ENCODE peak calls at places on chromosomes 12 and 14, in five cellular contexts. One of them, this sample, is unnamed.

GRCh38 chr12:121925361-121925725 is 7.0 kb downstream of the CFAP251 start:
- DNase-seq in CD8-positive, alpha-beta T cell: no peak
- DNase-seq in psoas muscle: no peak
- DNase-seq in fibroblast of pulmonary artery: peak
- DNase-seq in AG09309: peak
- DNase-seq in this sample: no peak

GRCh38 chr12:91896725-91897515 is 248.7 kb downstream of the BTG1 start:
- DNase-seq in CD8-positive, alpha-beta T cell: no peak
- DNase-seq in psoas muscle: peak
- DNase-seq in fibroblast of pulmonary artery: peak
- DNase-seq in AG09309: no peak
- DNase-seq in this sample: no peak

GRCh38 chr12:116878567-116879508 is 2.4 kb downstream of the HRK start:
- DNase-seq in CD8-positive, alpha-beta T cell: no peak
- DNase-seq in psoas muscle: no peak
- DNase-seq in fibroblast of pulmonary artery: no peak
- DNase-seq in AG09309: no peak
- DNase-seq in this sample: peak

GRCh38 chr12:11607313-11608081 is 42.0 kb upstream of the ETV6 start:
- DNase-seq in CD8-positive, alpha-beta T cell: no peak
- DNase-seq in psoas muscle: no peak
- DNase-seq in fibroblast of pulmonary artery: peak
- DNase-seq in AG09309: peak
- DNase-seq in this sample: peak

GRCh38 chr14:28515571-28515970 is 251.0 kb upstream of the FOXG1 start:
- DNase-seq in CD8-positive, alpha-beta T cell: no peak
- DNase-seq in psoas muscle: no peak
- DNase-seq in fibroblast of pulmonary artery: peak
- DNase-seq in AG09309: no peak
- DNase-seq in this sample: no peak

GRCh38 chr14:74506408-74506807 is 12.8 kb downstream of the ISCA2 start:
- DNase-seq in CD8-positive, alpha-beta T cell: no peak
- DNase-seq in psoas muscle: no peak
- DNase-seq in fibroblast of pulmonary artery: no peak
- DNase-seq in AG09309: no peak
- DNase-seq in this sample: no peak

GRCh38 chr12:93167841-93168492 is 209.8 kb upstream of the NUDT4 start:
- DNase-seq in CD8-positive, alpha-beta T cell: no peak
- DNase-seq in psoas muscle: no peak
- DNase-seq in fibroblast of pulmonary artery: no peak
- DNase-seq in AG09309: no peak
- DNase-seq in this sample: no peak

GRCh38 chr14:36655963-36656768 is 5.5 kb upstream of the PAX9 start:
- DNase-seq in CD8-positive, alpha-beta T cell: no peak
- DNase-seq in psoas muscle: no peak
- DNase-seq in fibroblast of pulmonary artery: no peak
- DNase-seq in AG09309: no peak
- DNase-seq in this sample: peak

GRCh38 chr12:125187780-125188741 is 122.8 kb downstream of the AACS start:
- DNase-seq in CD8-positive, alpha-beta T cell: no peak
- DNase-seq in psoas muscle: no peak
- DNase-seq in fibroblast of pulmonary artery: no peak
- DNase-seq in AG09309: no peak
- DNase-seq in this sample: no peak

GRCh38 chr14:96821501-96821900 is 24.3 kb downstream of the VRK1 start:
- DNase-seq in CD8-positive, alpha-beta T cell: no peak
- DNase-seq in psoas muscle: no peak
- DNase-seq in fibroblast of pulmonary artery: no peak
- DNase-seq in AG09309: no peak
- DNase-seq in this sample: no peak

GRCh38 chr12:32089156-32089950 is 17.3 kb upstream of the BICD1 start:
- DNase-seq in CD8-positive, alpha-beta T cell: no peak
- DNase-seq in psoas muscle: no peak
- DNase-seq in fibroblast of pulmonary artery: no peak
- DNase-seq in AG09309: no peak
- DNase-seq in this sample: no peak

GRCh38 chr14:85516239-85517112 is 13.5 kb upstream of the FLRT2 start:
- DNase-seq in CD8-positive, alpha-beta T cell: no peak
- DNase-seq in psoas muscle: no peak
- DNase-seq in fibroblast of pulmonary artery: peak
- DNase-seq in AG09309: peak
- DNase-seq in this sample: no peak

DNA sequence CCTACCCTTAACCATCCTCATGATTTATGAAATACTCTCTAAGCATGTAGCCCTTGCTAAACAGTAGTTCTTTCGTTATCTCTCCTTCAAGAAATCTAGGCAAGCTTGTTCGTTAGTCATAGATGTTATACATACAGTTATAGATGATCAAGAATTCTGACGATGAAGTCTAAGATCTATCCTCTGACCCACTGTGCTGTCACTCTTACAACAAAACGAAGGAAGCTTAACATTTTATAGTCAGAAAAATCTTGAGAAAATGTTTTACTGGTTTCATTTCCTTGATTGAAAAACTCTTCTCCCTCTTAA is 68.9 kb downstream of the SPPL3 start:
- DNase-seq in CD8-positive, alpha-beta T cell: no peak
- DNase-seq in psoas muscle: no peak
- DNase-seq in fibroblast of pulmonary artery: no peak
- DNase-seq in AG09309: no peak
- DNase-seq in this sample: no peak
- H3K4me3 ChIP-seq in CD8-positive, alpha-beta T cell: no peak
- H3K4me3 ChIP-seq in psoas muscle: peak
- H3K4me3 ChIP-seq in fibroblast of pulmonary artery: no peak
- H3K4me3 ChIP-seq in AG09309: no peak
- H3K4me3 ChIP-seq in this sample: no peak

GRCh38 chr12:85278598-85279448 is 1.2 kb upstream of the ALX1 start:
- DNase-seq in CD8-positive, alpha-beta T cell: no peak
- DNase-seq in psoas muscle: no peak
- DNase-seq in fibroblast of pulmonary artery: no peak
- DNase-seq in AG09309: no peak
- DNase-seq in this sample: no peak

GRCh38 chr12:85281947-85282312 is 1.9 kb downstream of the ALX1 start:
- DNase-seq in CD8-positive, alpha-beta T cell: no peak
- DNase-seq in psoas muscle: no peak
- DNase-seq in fibroblast of pulmonary artery: no peak
- DNase-seq in AG09309: no peak
- DNase-seq in this sample: no peak

GRCh38 chr12:85280984-85281946 is 1.2 kb downstream of the ALX1 start:
- DNase-seq in CD8-positive, alpha-beta T cell: no peak
- DNase-seq in psoas muscle: no peak
- DNase-seq in fibroblast of pulmonary artery: peak
- DNase-seq in AG09309: no peak
- DNase-seq in this sample: no peak

GRCh38 chr12:85279449-85280137 is 427 bp upstream of the ALX1 start:
- DNase-seq in CD8-positive, alpha-beta T cell: no peak
- DNase-seq in psoas muscle: peak
- DNase-seq in fibroblast of pulmonary artery: peak
- DNase-seq in AG09309: no peak
- DNase-seq in this sample: no peak

GRCh38 chr12:85280138-85280983 is at the start of gene ALX1:
- DNase-seq in CD8-positive, alpha-beta T cell: no peak
- DNase-seq in psoas muscle: no peak
- DNase-seq in fibroblast of pulmonary artery: peak
- DNase-seq in AG09309: no peak
- DNase-seq in this sample: peak
- H3K4me3 ChIP-seq in CD8-positive, alpha-beta T cell: no peak
- H3K4me3 ChIP-seq in psoas muscle: peak
- H3K4me3 ChIP-seq in fibroblast of pulmonary artery: peak
- H3K4me3 ChIP-seq in AG09309: peak
- H3K4me3 ChIP-seq in this sample: peak

GRCh38 chr12:47221256-47222023 is 141.7 kb upstream of the AMIGO2 start:
- DNase-seq in CD8-positive, alpha-beta T cell: no peak
- DNase-seq in psoas muscle: no peak
- DNase-seq in fibroblast of pulmonary artery: no peak
- DNase-seq in AG09309: no peak
- DNase-seq in this sample: peak
- H3K4me3 ChIP-seq in CD8-positive, alpha-beta T cell: peak
- H3K4me3 ChIP-seq in psoas muscle: no peak
- H3K4me3 ChIP-seq in fibroblast of pulmonary artery: no peak
- H3K4me3 ChIP-seq in AG09309: no peak
- H3K4me3 ChIP-seq in this sample: no peak

DNA sequence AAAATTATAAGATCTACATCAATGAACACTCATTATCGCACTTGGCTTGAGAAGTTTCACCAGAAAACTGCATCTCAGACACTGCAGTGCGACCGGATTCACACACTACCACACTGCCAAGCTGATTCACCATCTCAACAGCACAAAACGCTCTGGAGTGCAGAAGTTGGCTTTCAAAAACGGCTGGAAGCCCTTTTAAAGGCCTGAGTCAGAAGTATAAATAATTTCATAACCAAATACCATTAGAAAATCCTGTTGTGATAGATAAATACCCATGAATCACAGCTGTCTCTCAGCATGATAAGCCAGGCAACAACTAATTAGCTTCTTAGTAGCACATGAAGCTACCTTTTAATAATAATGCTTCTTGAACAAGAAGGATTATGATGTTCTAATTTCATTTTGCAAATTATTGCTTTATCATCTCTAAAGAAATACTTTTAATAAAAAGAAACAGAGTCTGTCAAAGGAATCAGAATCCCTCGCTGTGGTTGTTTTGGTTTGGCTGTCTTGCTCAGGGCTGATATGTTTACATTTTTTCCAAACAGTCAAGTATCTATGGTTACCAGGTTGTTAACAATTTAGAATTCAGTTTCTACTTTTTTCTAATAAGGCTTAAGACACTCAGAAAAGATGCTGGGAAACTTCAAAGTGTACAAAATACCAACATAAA is 51.2 kb downstream of the SLC2A13 start:
- DNase-seq in CD8-positive, alpha-beta T cell: no peak
- DNase-seq in psoas muscle: no peak
- DNase-seq in fibroblast of pulmonary artery: peak
- DNase-seq in AG09309: peak
- DNase-seq in this sample: no peak
- H3K4me3 ChIP-seq in CD8-positive, alpha-beta T cell: no peak
- H3K4me3 ChIP-seq in psoas muscle: no peak
- H3K4me3 ChIP-seq in fibroblast of pulmonary artery: no peak
- H3K4me3 ChIP-seq in AG09309: no peak
- H3K4me3 ChIP-seq in this sample: no peak

DNA sequence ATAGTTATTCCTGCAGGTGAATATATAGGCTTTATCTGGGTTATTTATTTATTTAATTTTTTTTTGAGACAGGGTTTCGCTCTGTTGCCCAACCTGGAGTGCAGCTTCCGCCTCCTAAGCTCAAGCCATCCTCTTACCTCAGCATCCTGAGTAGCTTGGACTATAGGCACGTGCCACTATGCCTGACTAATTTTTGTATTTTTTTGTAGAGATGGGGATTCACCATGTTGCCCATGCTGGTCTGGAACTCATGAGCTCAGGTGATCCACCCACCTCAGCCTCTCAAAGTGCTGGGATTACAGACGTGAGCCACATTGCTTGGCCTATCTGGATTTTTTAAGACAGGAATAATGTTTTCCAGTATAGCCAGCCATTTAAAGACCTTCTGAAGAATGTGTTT is 2.0 kb downstream of the RAN start:
- DNase-seq in CD8-positive, alpha-beta T cell: no peak
- DNase-seq in psoas muscle: no peak
- DNase-seq in fibroblast of pulmonary artery: no peak
- DNase-seq in AG09309: no peak
- DNase-seq in this sample: no peak
- H3K4me3 ChIP-seq in CD8-positive, alpha-beta T cell: no peak
- H3K4me3 ChIP-seq in psoas muscle: peak
- H3K4me3 ChIP-seq in fibroblast of pulmonary artery: peak
- H3K4me3 ChIP-seq in AG09309: no peak
- H3K4me3 ChIP-seq in this sample: no peak

GRCh38 chr14:65210118-65210826 is 108.0 kb upstream of the MAX start:
- DNase-seq in CD8-positive, alpha-beta T cell: no peak
- DNase-seq in psoas muscle: no peak
- DNase-seq in fibroblast of pulmonary artery: peak
- DNase-seq in AG09309: no peak
- DNase-seq in this sample: no peak
- H3K4me3 ChIP-seq in CD8-positive, alpha-beta T cell: no peak
- H3K4me3 ChIP-seq in psoas muscle: no peak
- H3K4me3 ChIP-seq in fibroblast of pulmonary artery: no peak
- H3K4me3 ChIP-seq in AG09309: no peak
- H3K4me3 ChIP-seq in this sample: no peak

This sample was measured in Caco-2.